ENCODE peak calls at places on chromosomes 16 and 17, in seven cellular contexts. A is GM19239; C is posterior cingulate gyrus; Q is effector CD4-positive, alpha-beta T cell; J is fibroblast of villous mesenchyme; M is iPS-NIHi11; S is activated CD4-positive, alpha-beta T cell treated with anti-CD3 and anti-CD28 coated beads for 48 hours. T is an unnamed sample.

GRCh38 chr16:10817963-10818941 is at the start of gene TVP23A:
- DNase-seq in A (no peak), C (peak; percentile 46), M (peak; percentile 74), S (no peak), J (no peak), Q (no peak), T (no peak)

GRCh38 chr16:11152205-11152604 is 103.8 kb downstream of the SOCS1 start:
- DNase-seq in J (no peak), M (no peak), C (peak; percentile 24), A (no peak), Q (no peak), S (no peak), T (no peak)

GRCh38 chr17:21129023-21129681 is 2.4 kb downstream of the DHRS7B start:
- DNase-seq in A (no peak), Q (no peak), J (peak; percentile 70), S (no peak), M (no peak), C (peak; percentile 11), T (no peak)

GRCh38 chr17:66319226-66319625 is 16.8 kb downstream of the PRKCA start:
- DNase-seq in A (no peak), S (no peak), Q (no peak), C (no peak), M (no peak), J (no peak), T (no peak)

GRCh38 chr17:21113106-21113690 is 13.6 kb upstream of the DHRS7B start:
- DNase-seq in S (no peak), Q (no peak), C (no peak), J (no peak), A (no peak), M (no peak), T (no peak)

GRCh38 chr17:33967608-33968349 is 287.3 kb upstream of the CCL2 start:
- DNase-seq in J (no peak), Q (no peak), C (no peak), A (no peak), S (no peak), M (no peak), T (peak; percentile 12)

GRCh38 chr17:50055426-50056216 is at the start of gene ITGA3:
- DNase-seq in A (peak; percentile 24), M (peak; percentile 85), J (peak; percentile 90), Q (peak; percentile 42), C (peak; percentile 75), S (peak; percentile 68), T (peak; percentile 68)

GRCh38 chr17:50764860-50765259 is 2.5 kb downstream of the ANKRD40CL start:
- DNase-seq in Q (no peak), A (no peak), C (no peak), M (no peak), J (no peak), S (no peak), T (no peak)

T was measured in activated CD8-positive, alpha-beta T cell treated with anti-CD3 and anti-CD28 coated beads for 36 hours.